ENCODE peak calls at places on chromosomes 3 and 15, in eight cellular contexts. One of them, this sample, is unnamed.

GRCh38 chr15:68371851-68372250 is 60.1 kb downstream of the ITGA11 start:
- DNase-seq in WTC11: no peak
- DNase-seq in CD8-positive, alpha-beta T cell: no peak
- DNase-seq in MM.1S: no peak
- DNase-seq in foreskin fibroblast: no peak
- DNase-seq in kidney: no peak
- DNase-seq in cardiac fibroblast: no peak
- DNase-seq in heart left ventricle: no peak
- DNase-seq in this sample: no peak

GRCh38 chr3:43998841-43999805 is 242.6 kb upstream of the TOPAZ1 start:
- DNase-seq in kidney: peak
- DNase-seq in MM.1S: peak
- DNase-seq in foreskin fibroblast: peak
- DNase-seq in cardiac fibroblast: peak
- DNase-seq in CD8-positive, alpha-beta T cell: no peak
- DNase-seq in WTC11: peak
- DNase-seq in heart left ventricle: no peak
- DNase-seq in this sample: peak

GRCh38 chr15:89888214-89888804 is 5.5 kb downstream of the AP3S2 start:
- DNase-seq in cardiac fibroblast: peak
- DNase-seq in heart left ventricle: no peak
- DNase-seq in CD8-positive, alpha-beta T cell: no peak
- DNase-seq in WTC11: no peak
- DNase-seq in MM.1S: peak
- DNase-seq in foreskin fibroblast: peak
- DNase-seq in kidney: no peak
- DNase-seq in this sample: no peak

GRCh38 chr3:143329567-143330164 is 210.1 kb downstream of the CHST2 start:
- DNase-seq in WTC11: no peak
- DNase-seq in MM.1S: no peak
- DNase-seq in kidney: peak
- DNase-seq in cardiac fibroblast: peak
- DNase-seq in CD8-positive, alpha-beta T cell: no peak
- DNase-seq in heart left ventricle: peak
- DNase-seq in foreskin fibroblast: peak
- DNase-seq in this sample: no peak

GRCh38 chr3:41205591-41205990 is 6.3 kb downstream of the CTNNB1 start:
- DNase-seq in foreskin fibroblast: no peak
- DNase-seq in heart left ventricle: no peak
- DNase-seq in WTC11: no peak
- DNase-seq in kidney: no peak
- DNase-seq in MM.1S: no peak
- DNase-seq in cardiac fibroblast: no peak
- DNase-seq in CD8-positive, alpha-beta T cell: no peak
- DNase-seq in this sample: no peak

GRCh38 chr15:44227584-44227983 is 32.5 kb upstream of the FRMD5 start:
- DNase-seq in CD8-positive, alpha-beta T cell: no peak
- DNase-seq in heart left ventricle: no peak
- DNase-seq in WTC11: no peak
- DNase-seq in MM.1S: no peak
- DNase-seq in foreskin fibroblast: no peak
- DNase-seq in kidney: no peak
- DNase-seq in cardiac fibroblast: no peak
- DNase-seq in this sample: no peak

GRCh38 chr3:42061711-42062408 is 29.3 kb upstream of the TRAK1 start:
- DNase-seq in heart left ventricle: peak
- DNase-seq in kidney: peak
- DNase-seq in CD8-positive, alpha-beta T cell: no peak
- DNase-seq in MM.1S: no peak
- DNase-seq in WTC11: peak
- DNase-seq in foreskin fibroblast: peak
- DNase-seq in cardiac fibroblast: peak
- DNase-seq in this sample: no peak

GRCh38 chr3:58608648-58609047 is 31.5 kb upstream of the FAM107A start:
- DNase-seq in MM.1S: no peak
- DNase-seq in heart left ventricle: no peak
- DNase-seq in cardiac fibroblast: no peak
- DNase-seq in WTC11: no peak
- DNase-seq in foreskin fibroblast: no peak
- DNase-seq in CD8-positive, alpha-beta T cell: no peak
- DNase-seq in kidney: peak
- DNase-seq in this sample: no peak

GRCh38 chr3:44682182-44682896 is 30.1 kb upstream of the ZNF502 start:
- DNase-seq in heart left ventricle: no peak
- DNase-seq in MM.1S: no peak
- DNase-seq in cardiac fibroblast: peak
- DNase-seq in CD8-positive, alpha-beta T cell: no peak
- DNase-seq in kidney: no peak
- DNase-seq in WTC11: no peak
- DNase-seq in foreskin fibroblast: peak
- DNase-seq in this sample: no peak

GRCh38 chr3:180229113-180229512 is 192.4 kb upstream of the PEX5L start:
- DNase-seq in heart left ventricle: no peak
- DNase-seq in cardiac fibroblast: no peak
- DNase-seq in kidney: no peak
- DNase-seq in foreskin fibroblast: no peak
- DNase-seq in WTC11: no peak
- DNase-seq in MM.1S: no peak
- DNase-seq in CD8-positive, alpha-beta T cell: no peak
- DNase-seq in this sample: no peak

GRCh38 chr15:80231371-80231770 is 20.6 kb downstream of the CTXND1 start:
- DNase-seq in foreskin fibroblast: no peak
- DNase-seq in heart left ventricle: no peak
- DNase-seq in WTC11: no peak
- DNase-seq in MM.1S: no peak
- DNase-seq in cardiac fibroblast: no peak
- DNase-seq in kidney: no peak
- DNase-seq in CD8-positive, alpha-beta T cell: no peak
- DNase-seq in this sample: no peak

GRCh38 chr3:120161902-120162301 is 67.7 kb upstream of the GSK3B start:
- DNase-seq in WTC11: no peak
- DNase-seq in heart left ventricle: no peak
- DNase-seq in cardiac fibroblast: no peak
- DNase-seq in MM.1S: no peak
- DNase-seq in CD8-positive, alpha-beta T cell: no peak
- DNase-seq in kidney: no peak
- DNase-seq in foreskin fibroblast: no peak
- DNase-seq in this sample: no peak

GRCh38 chr3:156489462-156489911 is 65.4 kb downstream of the SSR3 start:
- DNase-seq in foreskin fibroblast: peak
- DNase-seq in CD8-positive, alpha-beta T cell: no peak
- DNase-seq in MM.1S: peak
- DNase-seq in heart left ventricle: no peak
- DNase-seq in WTC11: no peak
- DNase-seq in kidney: no peak
- DNase-seq in cardiac fibroblast: peak
- DNase-seq in this sample: no peak

GRCh38 chr3:61808526-61808925 is 247.2 kb downstream of the PTPRG start:
- DNase-seq in CD8-positive, alpha-beta T cell: no peak
- DNase-seq in kidney: no peak
- DNase-seq in WTC11: no peak
- DNase-seq in MM.1S: no peak
- DNase-seq in cardiac fibroblast: peak
- DNase-seq in foreskin fibroblast: no peak
- DNase-seq in heart left ventricle: peak
- DNase-seq in this sample: no peak

GRCh38 chr15:56814429-56814828 is 81.1 kb upstream of the ZNF280D start:
- DNase-seq in kidney: no peak
- DNase-seq in WTC11: no peak
- DNase-seq in foreskin fibroblast: no peak
- DNase-seq in CD8-positive, alpha-beta T cell: no peak
- DNase-seq in heart left ventricle: no peak
- DNase-seq in MM.1S: no peak
- DNase-seq in cardiac fibroblast: no peak
- DNase-seq in this sample: no peak

GRCh38 chr3:71998995-71999673 is 214.2 kb upstream of the PROK2 start:
- DNase-seq in foreskin fibroblast: peak
- DNase-seq in CD8-positive, alpha-beta T cell: no peak
- DNase-seq in MM.1S: no peak
- DNase-seq in cardiac fibroblast: peak
- DNase-seq in WTC11: no peak
- DNase-seq in kidney: no peak
- DNase-seq in heart left ventricle: no peak
- DNase-seq in this sample: no peak

GRCh38 chr3:13879946-13880810 is at the start of gene WNT7A:
- DNase-seq in foreskin fibroblast: no peak
- DNase-seq in WTC11: peak
- DNase-seq in MM.1S: no peak
- DNase-seq in heart left ventricle: no peak
- DNase-seq in CD8-positive, alpha-beta T cell: no peak
- DNase-seq in cardiac fibroblast: no peak
- DNase-seq in kidney: peak
- DNase-seq in this sample: peak
- TF ChIP-seq CTCF in foreskin fibroblast: peak
- TF ChIP-seq CTCF in WTC11: peak
- TF ChIP-seq CTCF in MM.1S: no peak
- TF ChIP-seq CTCF in heart left ventricle: peak
- TF ChIP-seq CTCF in CD8-positive, alpha-beta T cell: peak
- TF ChIP-seq CTCF in cardiac fibroblast: no peak
- TF ChIP-seq CTCF in kidney: peak
- TF ChIP-seq CTCF in this sample: peak

GRCh38 chr3:186514296-186515002 is 29.7 kb downstream of the CRYGS start:
- DNase-seq in cardiac fibroblast: no peak
- DNase-seq in MM.1S: no peak
- DNase-seq in CD8-positive, alpha-beta T cell: no peak
- DNase-seq in heart left ventricle: no peak
- DNase-seq in kidney: no peak
- DNase-seq in foreskin fibroblast: no peak
- DNase-seq in WTC11: peak
- DNase-seq in this sample: no peak
- TF ChIP-seq CTCF in cardiac fibroblast: peak
- TF ChIP-seq CTCF in MM.1S: peak
- TF ChIP-seq CTCF in CD8-positive, alpha-beta T cell: peak
- TF ChIP-seq CTCF in heart left ventricle: peak
- TF ChIP-seq CTCF in kidney: peak
- TF ChIP-seq CTCF in foreskin fibroblast: peak
- TF ChIP-seq CTCF in WTC11: peak
- TF ChIP-seq CTCF in this sample: peak

GRCh38 chr15:63503739-63504246 is 600 bp upstream of the USP3 start:
- DNase-seq in CD8-positive, alpha-beta T cell: peak
- DNase-seq in cardiac fibroblast: peak
- DNase-seq in WTC11: peak
- DNase-seq in foreskin fibroblast: peak
- DNase-seq in MM.1S: peak
- DNase-seq in kidney: peak
- DNase-seq in heart left ventricle: no peak
- DNase-seq in this sample: peak

GRCh38 chr15:63505842-63506222 is 1.4 kb downstream of the USP3 start:
- DNase-seq in MM.1S: no peak
- DNase-seq in kidney: no peak
- DNase-seq in cardiac fibroblast: no peak
- DNase-seq in heart left ventricle: no peak
- DNase-seq in CD8-positive, alpha-beta T cell: no peak
- DNase-seq in WTC11: no peak
- DNase-seq in foreskin fibroblast: no peak
- DNase-seq in this sample: no peak

GRCh38 chr15:63504247-63504978 is at the start of gene USP3:
- DNase-seq in MM.1S: peak
- DNase-seq in WTC11: peak
- DNase-seq in foreskin fibroblast: peak
- DNase-seq in cardiac fibroblast: peak
- DNase-seq in heart left ventricle: peak
- DNase-seq in CD8-positive, alpha-beta T cell: peak
- DNase-seq in kidney: peak
- DNase-seq in this sample: peak

GRCh38 chr15:63506537-63507035 is 2.2 kb downstream of the USP3 start:
- DNase-seq in heart left ventricle: no peak
- DNase-seq in cardiac fibroblast: no peak
- DNase-seq in MM.1S: no peak
- DNase-seq in CD8-positive, alpha-beta T cell: no peak
- DNase-seq in kidney: no peak
- DNase-seq in foreskin fibroblast: no peak
- DNase-seq in WTC11: no peak
- DNase-seq in this sample: no peak

GRCh38 chr15:63504979-63505841 is 817 bp downstream of the USP3 start:
- DNase-seq in foreskin fibroblast: no peak
- DNase-seq in CD8-positive, alpha-beta T cell: no peak
- DNase-seq in WTC11: peak
- DNase-seq in kidney: peak
- DNase-seq in heart left ventricle: peak
- DNase-seq in cardiac fibroblast: peak
- DNase-seq in MM.1S: peak
- DNase-seq in this sample: no peak
- TF ChIP-seq CTCF in foreskin fibroblast: no peak
- TF ChIP-seq CTCF in CD8-positive, alpha-beta T cell: no peak
- TF ChIP-seq CTCF in WTC11: no peak
- TF ChIP-seq CTCF in kidney: peak
- TF ChIP-seq CTCF in heart left ventricle: peak
- TF ChIP-seq CTCF in cardiac fibroblast: peak
- TF ChIP-seq CTCF in MM.1S: peak
- TF ChIP-seq CTCF in this sample: peak

DNA sequence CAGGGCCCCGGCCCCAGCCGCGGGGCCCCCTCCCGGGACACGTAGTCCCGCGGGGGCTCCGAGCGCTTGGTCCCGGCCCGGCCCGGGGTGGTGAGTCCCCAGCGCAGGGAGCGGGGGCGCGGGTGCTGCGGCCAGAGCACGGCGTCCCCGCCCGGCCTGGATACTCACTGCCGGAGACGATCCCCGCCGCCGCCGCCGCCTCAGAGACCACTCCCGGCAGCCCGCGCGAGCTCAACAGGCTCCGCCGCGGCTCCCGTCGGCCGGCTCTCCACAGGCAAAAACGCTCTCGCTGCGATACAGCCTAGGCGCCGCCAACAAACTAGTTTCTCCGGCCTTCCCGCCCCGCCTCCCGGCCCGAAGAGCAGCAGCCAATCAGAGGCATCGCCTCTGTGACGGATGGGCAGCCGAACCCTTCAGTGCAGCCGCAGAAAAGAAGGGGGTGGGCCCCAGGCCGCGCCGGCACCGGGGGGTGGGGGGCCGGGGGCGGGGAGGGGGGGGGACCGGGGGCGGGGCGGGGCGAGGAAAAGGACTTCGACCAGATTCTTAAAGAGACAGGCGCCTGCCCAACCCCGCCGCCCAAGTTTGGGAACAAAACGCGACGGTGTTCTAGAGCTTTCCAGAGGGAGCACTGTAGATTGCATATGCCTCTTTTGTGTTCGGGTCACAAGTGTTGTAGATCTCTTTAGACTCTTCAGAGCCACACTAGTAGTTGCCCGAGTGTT is at the start of gene KLHL25:
- DNase-seq in WTC11: peak
- DNase-seq in heart left ventricle: peak
- DNase-seq in foreskin fibroblast: peak
- DNase-seq in kidney: peak
- DNase-seq in CD8-positive, alpha-beta T cell: peak
- DNase-seq in MM.1S: peak
- DNase-seq in cardiac fibroblast: peak
- DNase-seq in this sample: peak
- TF ChIP-seq CTCF in WTC11: no peak
- TF ChIP-seq CTCF in heart left ventricle: no peak
- TF ChIP-seq CTCF in foreskin fibroblast: no peak
- TF ChIP-seq CTCF in kidney: no peak
- TF ChIP-seq CTCF in CD8-positive, alpha-beta T cell: no peak
- TF ChIP-seq CTCF in MM.1S: no peak
- TF ChIP-seq CTCF in cardiac fibroblast: no peak
- TF ChIP-seq CTCF in this sample: no peak

GRCh38 chr3:1987983-1988382 is 110.7 kb upstream of the CNTN4 start:
- DNase-seq in CD8-positive, alpha-beta T cell: no peak
- DNase-seq in WTC11: no peak
- DNase-seq in kidney: no peak
- DNase-seq in foreskin fibroblast: no peak
- DNase-seq in heart left ventricle: no peak
- DNase-seq in cardiac fibroblast: peak
- DNase-seq in MM.1S: no peak
- DNase-seq in this sample: no peak
- TF ChIP-seq CTCF in CD8-positive, alpha-beta T cell: no peak
- TF ChIP-seq CTCF in WTC11: no peak
- TF ChIP-seq CTCF in kidney: peak
- TF ChIP-seq CTCF in foreskin fibroblast: no peak
- TF ChIP-seq CTCF in heart left ventricle: no peak
- TF ChIP-seq CTCF in cardiac fibroblast: no peak
- TF ChIP-seq CTCF in MM.1S: peak
- TF ChIP-seq CTCF in this sample: no peak